ENCODE peak calls at places on chromosomes 16 and 17, in six cellular contexts. T is mesenchymal stem cell, O is H9, U is H1, V is neuronal stem cell, P is mesendoderm. M is an unnamed sample.

GRCh38 chr16:11409398-11409797 is 64.1 kb downstream of the RMI2 start:
- DNase-seq in U (no peak), P (no peak), T (no peak), V (no peak), O (no peak), M (peak)

GRCh38 chr17:9979463-9979995 is 74.5 kb upstream of the RCVRN start:
- DNase-seq in V (no peak), T (no peak), U (no peak), P (no peak), O (no peak), M (peak)

GRCh38 chr17:68777856-68778694 is 176.9 kb upstream of the FAM20A start:
- DNase-seq in P (peak), T (no peak), O (no peak), V (no peak), U (no peak), M (no peak)

GRCh38 chr16:15782573-15783365 is 74.1 kb downstream of the MYH11 start:
- DNase-seq in O (peak), T (no peak), U (no peak), V (no peak), P (peak), M (peak)

GRCh38 chr17:67829331-67829730 is 4.0 kb downstream of the BPTF start:
- DNase-seq in V (no peak), U (peak), O (no peak), T (no peak), P (peak), M (no peak)

GRCh38 chr17:74803971-74804370 is 27.8 kb upstream of the NAT9 start:
- DNase-seq in U (no peak), V (no peak), T (no peak), O (no peak), P (no peak), M (no peak)

GRCh38 chr16:69762843-69763556 is 868 bp downstream of the WWP2 start:
- DNase-seq in T (peak), U (no peak), P (peak), O (no peak), V (no peak), M (peak)

GRCh38 chr16:67537270-67537635 is 8.6 kb downstream of the RIPOR1 start:
- DNase-seq in O (peak), U (peak), V (no peak), P (peak), T (peak), M (peak)

GRCh38 chr16:1152123-1152638 is 725 bp upstream of the CACNA1H start:
- DNase-seq in P (peak), U (peak), T (no peak), O (peak), V (peak), M (no peak)

GRCh38 chr17:57751971-57752905 is 7.1 kb upstream of the CCDC182 start:
- DNase-seq in P (peak), V (no peak), U (no peak), O (no peak), T (no peak), M (no peak)

GRCh38 chr16:88770459-88771293 is 14.3 kb downstream of the PIEZO1 start:
- DNase-seq in O (peak), V (peak), P (peak), T (peak), U (no peak), M (peak)

DNA sequence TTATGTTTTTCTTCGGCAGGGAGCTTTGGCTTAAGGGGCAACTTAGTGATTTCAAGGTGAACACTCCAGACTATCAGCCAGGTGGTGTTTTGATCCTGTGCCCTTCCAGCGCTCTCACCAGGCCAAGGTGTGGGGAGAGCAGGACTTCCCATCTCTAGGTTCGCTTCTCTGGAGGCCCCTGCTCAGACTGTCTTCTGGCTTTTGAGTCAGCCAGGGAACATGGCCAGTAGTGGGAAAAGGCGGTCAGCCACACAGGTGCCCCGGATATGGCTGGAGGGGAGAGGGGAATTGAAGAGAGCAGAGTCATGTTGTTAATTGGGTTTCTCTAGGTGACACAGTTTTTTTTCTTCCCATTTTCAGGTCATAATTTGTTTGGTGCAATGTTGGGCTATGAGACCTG is 1.5 kb downstream of the MINK1 start:
- DNase-seq in V (no peak), P (no peak), T (no peak), U (no peak), O (no peak), M (no peak)
- H3K18ac ChIP-seq in V (no peak), P (no peak), T (peak), U (no peak), O (no peak), M (no peak)

GRCh38 chr16:46783800-46784199 is 35.7 kb upstream of the MYLK3 start:
- DNase-seq in O (no peak), U (no peak), T (no peak), P (no peak), V (no peak), M (no peak)
- H3K18ac ChIP-seq in O (no peak), U (no peak), T (no peak), P (no peak), V (no peak), M (no peak)

DNA sequence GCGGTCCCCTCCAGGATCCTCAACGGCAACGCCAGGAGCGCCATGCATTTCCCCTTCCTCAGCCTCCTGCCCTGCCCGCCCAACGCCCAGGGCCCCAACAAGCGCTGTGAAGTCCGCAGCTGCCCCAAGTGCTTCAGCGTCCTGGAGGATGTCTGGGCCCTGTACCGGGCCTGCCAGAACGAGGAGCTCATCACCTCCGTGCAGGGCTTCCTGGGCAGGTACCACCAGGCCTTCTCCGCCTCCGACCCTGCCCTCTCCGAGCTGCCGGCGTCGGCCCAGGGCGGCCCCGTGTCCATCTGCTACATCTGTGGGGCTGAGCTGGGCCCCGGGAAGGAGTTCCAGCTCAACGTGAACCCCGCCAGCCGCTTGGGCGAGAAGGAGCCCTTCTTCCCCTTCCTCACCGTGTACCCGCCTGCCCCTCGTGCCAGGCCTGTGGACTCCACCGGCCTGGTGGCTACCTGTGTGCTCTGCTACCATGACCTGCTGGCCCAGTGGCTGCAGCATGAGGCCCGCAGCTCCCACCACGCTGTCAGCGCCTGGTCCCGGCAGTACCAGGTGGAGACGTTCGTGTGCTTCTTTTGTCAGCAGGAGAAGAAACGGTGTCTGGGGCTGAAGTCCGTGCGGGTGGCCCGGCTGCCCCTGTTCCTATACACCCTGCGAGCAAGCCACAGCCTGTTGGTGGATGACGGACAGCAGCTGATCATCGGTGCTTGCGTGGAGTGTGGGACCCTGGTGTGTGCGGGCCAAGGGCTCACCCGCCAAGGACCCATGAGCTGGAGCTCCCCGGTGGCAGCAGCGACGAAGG is 58.9 kb upstream of the CIBAR2 start:
- DNase-seq in P (no peak), O (no peak), U (no peak), T (no peak), V (no peak), M (no peak)
- H3K18ac ChIP-seq in P (no peak), O (no peak), U (no peak), T (peak), V (peak), M (peak)

GRCh38 chr17:73371846-73372245 is 60.0 kb upstream of the CDC42EP4 start:
- DNase-seq in T (no peak), V (no peak), O (no peak), U (no peak), P (no peak), M (no peak)
- H3K18ac ChIP-seq in T (no peak), V (no peak), O (no peak), U (no peak), P (no peak), M (no peak)

GRCh38 chr17:15999974-16000827 is 577 bp downstream of the TTC19 start:
- DNase-seq in O (no peak), T (peak), U (no peak), V (no peak), P (peak), M (peak)
- H3K18ac ChIP-seq in O (peak), T (peak), U (peak), V (peak), P (peak), M (no peak)

DNA sequence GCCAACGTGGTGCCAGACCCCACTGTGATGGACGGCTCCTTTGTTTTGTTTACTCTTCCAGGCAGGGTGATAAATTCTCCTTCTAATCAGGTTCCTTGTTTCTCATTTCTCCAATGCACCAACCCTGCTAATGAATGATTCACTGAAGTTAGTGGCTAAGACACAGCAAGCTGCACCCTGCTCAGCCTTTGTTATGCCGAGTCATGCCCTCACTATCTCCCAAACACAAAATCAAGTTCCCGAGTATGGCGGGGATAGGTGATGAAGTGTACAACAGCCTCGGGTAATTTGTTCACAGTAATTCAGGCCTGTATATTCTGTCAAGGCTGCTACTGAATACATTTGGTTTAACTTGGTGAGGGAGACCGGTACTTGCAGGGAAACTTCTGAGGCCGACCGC is 83.8 kb upstream of the HS3ST4 start:
- DNase-seq in V (no peak), O (no peak), P (peak), U (no peak), T (no peak), M (no peak)
- H3K18ac ChIP-seq in V (no peak), O (peak), P (no peak), U (no peak), T (no peak), M (no peak)

DNA sequence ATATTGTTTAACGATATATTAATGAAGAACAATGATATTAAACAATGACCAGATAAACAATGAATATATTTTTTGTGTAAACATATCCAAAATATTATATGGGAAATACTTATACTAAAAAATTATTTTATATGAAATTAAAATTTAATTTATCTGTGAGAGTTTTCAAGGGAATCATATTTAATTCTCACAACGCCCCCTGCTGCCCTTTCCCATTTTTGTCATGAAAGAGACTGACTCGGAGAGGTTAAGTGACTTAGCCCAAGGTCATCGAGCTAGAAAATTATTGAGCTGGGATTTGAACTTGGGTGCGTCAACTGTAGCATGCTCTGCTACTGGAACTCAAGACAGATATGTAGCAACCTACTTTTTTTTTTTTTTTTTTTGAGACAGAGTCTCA is 7.2 kb upstream of the MYCBPAP start:
- DNase-seq in V (no peak), T (no peak), U (no peak), O (no peak), P (peak), M (no peak)
- H3K18ac ChIP-seq in V (no peak), T (no peak), U (no peak), O (no peak), P (no peak), M (no peak)

GRCh38 chr16:62034236-62035114 is 1.8 kb downstream of the CDH8 start:
- DNase-seq in O (peak), T (no peak), U (no peak), P (peak), V (peak), M (no peak)

GRCh38 chr16:62036807-62037135 is 533 bp upstream of the CDH8 start:
- DNase-seq in U (no peak), O (no peak), T (no peak), P (peak), V (peak), M (no peak)

GRCh38 chr16:62038225-62038624 is 2.0 kb upstream of the CDH8 start:
- DNase-seq in O (no peak), V (no peak), U (no peak), T (no peak), P (no peak), M (no peak)

GRCh38 chr16:62035115-62036092 is 834 bp downstream of the CDH8 start:
- DNase-seq in V (peak), T (no peak), O (peak), P (peak), U (peak), M (no peak)

DNA sequence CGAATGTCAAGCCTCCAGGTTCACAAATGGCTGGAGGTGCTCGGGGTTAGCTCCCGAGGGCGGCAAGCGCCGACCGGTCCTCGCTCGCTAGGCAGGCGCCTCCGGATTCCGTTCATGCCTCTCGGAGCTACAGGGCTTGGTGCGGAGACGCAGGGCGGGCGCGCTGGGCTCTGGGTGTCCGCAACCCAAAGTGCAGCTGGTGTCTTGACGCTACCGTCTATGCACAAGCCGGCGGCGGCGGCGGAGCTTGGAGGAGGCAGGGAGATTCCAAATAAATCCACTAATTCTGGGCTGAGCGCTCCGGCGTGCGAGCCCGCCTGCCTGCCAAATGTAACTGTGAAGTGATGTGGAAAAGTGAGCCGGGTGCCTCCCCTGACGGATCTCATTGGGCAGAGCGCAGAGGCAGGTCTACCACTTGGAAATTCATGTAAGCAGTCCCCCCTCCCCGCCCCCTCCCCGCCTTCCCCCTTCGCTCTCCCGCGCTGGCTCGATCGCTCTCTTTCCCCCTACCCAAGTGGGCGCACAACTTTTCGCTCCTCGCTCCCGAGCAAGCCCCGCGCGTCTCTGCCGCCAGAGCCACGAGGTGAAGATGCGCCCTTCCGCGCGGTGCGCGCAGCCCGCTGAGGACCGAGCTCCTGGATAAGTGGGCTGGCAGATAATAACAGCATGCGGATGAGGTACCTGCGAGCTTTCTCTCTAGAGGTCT is at the start of gene CDH8:
- DNase-seq in T (no peak), V (peak), P (peak), O (peak), U (peak), M (no peak)
- H3K18ac ChIP-seq in T (no peak), V (peak), P (no peak), O (no peak), U (peak), M (no peak)

DNA sequence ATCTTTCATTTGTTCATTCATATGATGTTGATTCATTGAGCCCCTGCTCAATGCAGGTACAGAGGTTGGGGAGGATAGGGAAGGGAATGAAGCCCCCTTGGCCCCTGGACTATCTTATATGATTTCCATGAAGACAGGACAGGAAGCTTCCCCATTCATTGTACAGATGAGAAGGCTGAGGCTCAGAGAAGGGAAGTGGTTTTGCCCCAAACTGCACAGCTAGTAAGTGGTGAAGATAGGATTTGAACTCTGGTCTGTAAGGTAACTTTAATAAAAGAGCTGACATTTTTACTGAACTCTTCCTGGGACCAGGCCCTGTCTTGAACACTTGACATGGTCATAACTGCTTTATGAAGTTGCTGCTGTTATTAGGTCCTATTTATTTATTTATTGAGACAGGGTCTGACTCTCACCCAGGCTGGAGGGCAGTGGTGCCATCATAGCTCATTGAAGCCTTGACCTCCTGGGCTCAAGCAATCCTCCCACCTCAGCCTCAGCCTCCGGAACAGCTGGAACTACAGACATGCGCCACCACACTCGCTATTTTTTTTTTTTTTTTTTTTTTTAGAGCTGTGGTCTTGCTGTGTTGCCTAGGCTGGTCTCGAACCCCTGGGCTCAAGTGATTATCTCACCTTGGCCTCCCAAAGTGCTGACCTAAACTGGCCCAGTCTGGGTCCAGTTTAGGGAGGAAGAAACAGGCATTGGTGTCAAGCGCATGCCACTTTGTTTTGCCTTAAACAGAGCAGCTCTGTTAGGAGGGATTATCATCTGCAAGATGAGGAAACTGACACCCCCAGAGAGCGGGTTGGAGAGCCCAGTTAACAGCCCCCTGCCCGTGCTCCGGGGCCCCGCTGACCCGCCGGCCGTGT is 5.0 kb downstream of the CTF1 start:
- DNase-seq in V (no peak), U (no peak), T (peak), O (no peak), P (peak), M (no peak)
- H3K18ac ChIP-seq in V (peak), U (no peak), T (peak), O (no peak), P (peak), M (no peak)

M was measured in IMR-90.